ENCODE peak calls at places on chromosome 10, in four cellular contexts. One of them, this sample, is unnamed.

GRCh38 chr10:131231965-131232541 is 79.5 kb downstream of the TCERG1L start:
- DNase-seq in CD8-positive, alpha-beta T cell: no peak
- DNase-seq in B cell: no peak
- DNase-seq in NCI-H2029 treated with DMSO at 0.1 percent for 48 hours: no peak
- DNase-seq in this sample: no peak

GRCh38 chr10:4568086-4568485 is 257.9 kb upstream of the AKR1E2 start:
- DNase-seq in CD8-positive, alpha-beta T cell: no peak
- DNase-seq in B cell: no peak
- DNase-seq in NCI-H2029 treated with DMSO at 0.1 percent for 48 hours: no peak
- DNase-seq in this sample: no peak

GRCh38 chr10:98259606-98260319 is 8.2 kb downstream of the LOXL4 start:
- DNase-seq in CD8-positive, alpha-beta T cell: no peak
- DNase-seq in B cell: no peak
- DNase-seq in NCI-H2029 treated with DMSO at 0.1 percent for 48 hours: no peak
- DNase-seq in this sample: no peak

GRCh38 chr10:78338717-78339116 is 305.1 kb downstream of the RPS24 start:
- DNase-seq in CD8-positive, alpha-beta T cell: no peak
- DNase-seq in B cell: no peak
- DNase-seq in NCI-H2029 treated with DMSO at 0.1 percent for 48 hours: no peak
- DNase-seq in this sample: peak

GRCh38 chr10:34010891-34011290 is 676.4 kb upstream of the NRP1 start:
- DNase-seq in CD8-positive, alpha-beta T cell: no peak
- DNase-seq in B cell: no peak
- DNase-seq in NCI-H2029 treated with DMSO at 0.1 percent for 48 hours: no peak
- DNase-seq in this sample: no peak

GRCh38 chr10:53403688-53404087 is 631.1 kb upstream of the MBL2 start:
- DNase-seq in CD8-positive, alpha-beta T cell: no peak
- DNase-seq in B cell: no peak
- DNase-seq in NCI-H2029 treated with DMSO at 0.1 percent for 48 hours: no peak
- DNase-seq in this sample: no peak

GRCh38 chr10:89296227-89296648 is 5.6 kb upstream of the IFIT2 start:
- DNase-seq in CD8-positive, alpha-beta T cell: no peak
- DNase-seq in B cell: no peak
- DNase-seq in NCI-H2029 treated with DMSO at 0.1 percent for 48 hours: no peak
- DNase-seq in this sample: no peak

GRCh38 chr10:11901454-11902431 is 78.6 kb downstream of the PROSER2 start:
- DNase-seq in CD8-positive, alpha-beta T cell: no peak
- DNase-seq in B cell: no peak
- DNase-seq in NCI-H2029 treated with DMSO at 0.1 percent for 48 hours: no peak
- DNase-seq in this sample: no peak

GRCh38 chr10:5776881-5777197 is 36.4 kb downstream of the GDI2 start:
- DNase-seq in CD8-positive, alpha-beta T cell: no peak
- DNase-seq in B cell: no peak
- DNase-seq in NCI-H2029 treated with DMSO at 0.1 percent for 48 hours: no peak
- DNase-seq in this sample: no peak

GRCh38 chr10:28965937-28966336 is 288.6 kb downstream of the BAMBI start:
- DNase-seq in CD8-positive, alpha-beta T cell: no peak
- DNase-seq in B cell: no peak
- DNase-seq in NCI-H2029 treated with DMSO at 0.1 percent for 48 hours: no peak
- DNase-seq in this sample: no peak

GRCh38 chr10:44959243-44960097 is at the start of gene RASSF4:
- DNase-seq in CD8-positive, alpha-beta T cell: peak
- DNase-seq in B cell: peak
- DNase-seq in NCI-H2029 treated with DMSO at 0.1 percent for 48 hours: no peak
- DNase-seq in this sample: peak

GRCh38 chr10:94439275-94439861 is 37.0 kb downstream of the TBC1D12 start:
- DNase-seq in CD8-positive, alpha-beta T cell: no peak
- DNase-seq in B cell: no peak
- DNase-seq in NCI-H2029 treated with DMSO at 0.1 percent for 48 hours: no peak
- DNase-seq in this sample: no peak

GRCh38 chr10:125284875-125285597 is 124.7 kb upstream of the CTBP2 start:
- DNase-seq in CD8-positive, alpha-beta T cell: no peak
- DNase-seq in B cell: no peak
- DNase-seq in NCI-H2029 treated with DMSO at 0.1 percent for 48 hours: no peak
- DNase-seq in this sample: no peak

GRCh38 chr10:78899098-78899754 is 169.5 kb upstream of the ZMIZ1 start:
- DNase-seq in CD8-positive, alpha-beta T cell: no peak
- DNase-seq in B cell: no peak
- DNase-seq in NCI-H2029 treated with DMSO at 0.1 percent for 48 hours: no peak
- DNase-seq in this sample: peak

GRCh38 chr10:48517911-48518321 is 87.0 kb downstream of the ARHGAP22 start:
- DNase-seq in CD8-positive, alpha-beta T cell: no peak
- DNase-seq in B cell: peak
- DNase-seq in NCI-H2029 treated with DMSO at 0.1 percent for 48 hours: no peak
- DNase-seq in this sample: no peak

GRCh38 chr10:30591249-30591670 is 38.3 kb downstream of the LYZL2 start:
- DNase-seq in CD8-positive, alpha-beta T cell: peak
- DNase-seq in B cell: peak
- DNase-seq in NCI-H2029 treated with DMSO at 0.1 percent for 48 hours: no peak
- DNase-seq in this sample: peak

GRCh38 chr10:73537288-73537687 is 41.5 kb upstream of the PPP3CB start:
- DNase-seq in CD8-positive, alpha-beta T cell: no peak
- DNase-seq in B cell: no peak
- DNase-seq in NCI-H2029 treated with DMSO at 0.1 percent for 48 hours: no peak
- DNase-seq in this sample: no peak

GRCh38 chr10:72525277-72525676 is 100.6 kb downstream of the MICU1 start:
- DNase-seq in CD8-positive, alpha-beta T cell: no peak
- DNase-seq in B cell: no peak
- DNase-seq in NCI-H2029 treated with DMSO at 0.1 percent for 48 hours: no peak
- DNase-seq in this sample: no peak

GRCh38 chr10:43390791-43391190 is 18.2 kb downstream of the HNRNPF start:
- DNase-seq in CD8-positive, alpha-beta T cell: no peak
- DNase-seq in B cell: no peak
- DNase-seq in NCI-H2029 treated with DMSO at 0.1 percent for 48 hours: no peak
- DNase-seq in this sample: no peak

GRCh38 chr10:12042409-12042796 is 206 bp downstream of the UPF2 start:
- DNase-seq in CD8-positive, alpha-beta T cell: peak
- DNase-seq in B cell: peak
- DNase-seq in NCI-H2029 treated with DMSO at 0.1 percent for 48 hours: no peak
- DNase-seq in this sample: peak

GRCh38 chr10:8331387-8331786 is 276.9 kb downstream of the GATA3 start:
- DNase-seq in CD8-positive, alpha-beta T cell: no peak
- DNase-seq in B cell: no peak
- DNase-seq in NCI-H2029 treated with DMSO at 0.1 percent for 48 hours: no peak
- DNase-seq in this sample: no peak